ENCODE peak calls at places on chromosome 21, in nine cellular contexts. Y, A, L, V, R, I, Z, G and O are unnamed samples.

GRCh38 chr21:38853421-38853919 is 47.7 kb downstream of the ETS2 start:
- DNase-seq in G (no peak), I (no peak), Y (peak), L (no peak), V (no peak), R (no peak), A (peak), Z (no peak), O (peak)

GRCh38 chr21:27570306-27570868 is 603.5 kb upstream of the ADAMTS5 start:
- DNase-seq in I (no peak), Z (no peak), Y (no peak), A (no peak), L (no peak), V (no peak), R (peak), G (peak), O (peak)

GRCh38 chr21:37463083-37463780 is 96.7 kb downstream of the DYRK1A start:
- DNase-seq in Y (no peak), V (no peak), I (no peak), G (peak), A (no peak), Z (peak), R (no peak), L (no peak), O (peak)

GRCh38 chr21:22993144-22993543 is 1994.9 kb downstream of the NCAM2 start:
- DNase-seq in L (no peak), V (no peak), Z (no peak), I (no peak), G (no peak), Y (no peak), R (no peak), A (no peak), O (no peak)

GRCh38 chr21:27796106-27796505 is 829.2 kb upstream of the ADAMTS5 start:
- DNase-seq in I (no peak), R (no peak), V (no peak), Y (no peak), A (no peak), L (no peak), Z (no peak), G (no peak), O (peak)

GRCh38 chr21:45293214-45293725 is 5.6 kb upstream of the POFUT2 start:
- DNase-seq in Y (no peak), R (no peak), A (no peak), L (no peak), I (no peak), Z (no peak), G (no peak), V (no peak), O (no peak)

GRCh38 chr21:45555557-45556301 is 13.5 kb upstream of the SLC19A1 start:
- DNase-seq in Y (peak), R (peak), L (peak), I (no peak), V (peak), A (no peak), Z (peak), G (no peak), O (peak)

GRCh38 chr21:39863111-39863510 is 4.1 kb upstream of the PCP4 start:
- DNase-seq in Y (peak), L (no peak), V (peak), R (no peak), Z (no peak), G (no peak), I (no peak), A (no peak), O (no peak)

GRCh38 chr21:14559144-14559543 is 13.0 kb upstream of the SAMSN1 start:
- DNase-seq in G (no peak), Z (no peak), A (no peak), I (no peak), L (no peak), V (no peak), Y (no peak), R (no peak), O (no peak)

GRCh38 chr21:43291347-43291950 is 122.6 kb downstream of the CRYAA start:
- DNase-seq in Z (no peak), A (no peak), G (no peak), I (no peak), V (no peak), Y (no peak), L (no peak), R (peak), O (no peak)

GRCh38 chr21:23016617-23017016 is 2018.4 kb downstream of the NCAM2 start:
- DNase-seq in I (no peak), V (peak), Z (no peak), L (no peak), Y (no peak), R (no peak), G (peak), A (peak), O (no peak)

GRCh38 chr21:32726742-32727477 is 903 bp downstream of the SYNJ1 start:
- DNase-seq in A (no peak), Z (peak), L (peak), V (no peak), I (no peak), Y (no peak), R (peak), G (peak), O (no peak)

GRCh38 chr21:42162831-42163510 is 56.0 kb upstream of the ABCG1 start:
- DNase-seq in V (no peak), L (no peak), Z (no peak), Y (no peak), G (no peak), A (no peak), R (no peak), I (no peak), O (no peak)

GRCh38 chr21:46437511-46437910 is 21.2 kb upstream of the DIP2A start:
- DNase-seq in I (no peak), L (no peak), A (no peak), G (no peak), Y (no peak), Z (no peak), V (no peak), R (no peak), O (no peak)

GRCh38 chr21:40830836-40831235 is 16.1 kb downstream of the DSCAM start:
- DNase-seq in L (no peak), R (no peak), Y (no peak), I (no peak), V (no peak), G (no peak), Z (no peak), A (no peak), O (no peak)

GRCh38 chr21:31866077-31866511 is 6.7 kb upstream of the HUNK start:
- DNase-seq in R (peak), Z (peak), L (peak), Y (peak), I (peak), A (peak), V (peak), G (peak), O (no peak)

GRCh38 chr21:26782754-26783153 is 62.5 kb downstream of the ADAMTS1 start:
- DNase-seq in Y (no peak), L (no peak), Z (no peak), R (no peak), A (no peak), G (no peak), I (no peak), V (no peak), O (no peak)

GRCh38 chr21:46424062-46424591 is 34.6 kb upstream of the DIP2A start:
- DNase-seq in I (no peak), A (no peak), Z (no peak), L (no peak), Y (no peak), V (no peak), R (no peak), G (no peak), O (no peak)

GRCh38 chr21:37348664-37349063 is 17.9 kb upstream of the DYRK1A start:
- DNase-seq in V (no peak), Y (no peak), L (no peak), G (no peak), R (no peak), Z (no peak), I (no peak), A (no peak), O (no peak)

GRCh38 chr21:36698160-36699025 is 522 bp upstream of the SIM2 start:
- DNase-seq in G (no peak), A (no peak), Y (peak), Z (no peak), I (no peak), V (peak), R (peak), L (no peak), O (no peak)

GRCh38 chr21:31559368-31560119 is 99.9 kb upstream of the SOD1 start:
- DNase-seq in V (peak), A (peak), Y (peak), I (peak), G (peak), Z (peak), R (peak), L (peak), O (peak)

GRCh38 chr21:45992311-45993209 is 11.0 kb downstream of the COL6A1 start:
- DNase-seq in G (no peak), V (no peak), I (no peak), Z (no peak), R (peak), A (no peak), Y (no peak), L (no peak), O (no peak)

GRCh38 chr21:44867999-44868700 is 5.3 kb downstream of the PTTG1IP start:
- DNase-seq in Y (no peak), V (no peak), I (no peak), R (peak), A (no peak), L (no peak), G (no peak), Z (no peak), O (no peak)

GRCh38 chr21:15005391-15005790 is 59.4 kb downstream of the NRIP1 start:
- DNase-seq in V (no peak), I (peak), Z (peak), L (no peak), Y (no peak), R (no peak), A (no peak), G (peak), O (peak)

GRCh38 chr21:42626171-42626570 is 27.2 kb upstream of the PDE9A start:
- DNase-seq in R (no peak), G (no peak), V (no peak), A (no peak), Y (no peak), Z (no peak), I (no peak), L (no peak), O (no peak)

GRCh38 chr21:42703936-42704335 is 50.5 kb downstream of the PDE9A start:
- DNase-seq in R (no peak), G (no peak), Z (no peak), L (no peak), Y (no peak), V (no peak), A (no peak), I (no peak), O (no peak)

GRCh38 chr21:45818276-45818903 is 163.2 kb upstream of the COL6A1 start:
- DNase-seq in G (no peak), Y (no peak), I (no peak), V (no peak), A (no peak), R (no peak), L (no peak), Z (no peak), O (no peak)

GRCh38 chr21:33393348-33393747 is 9.9 kb upstream of the IFNGR2 start:
- DNase-seq in V (no peak), R (no peak), L (no peak), Y (no peak), G (no peak), I (no peak), Z (no peak), A (no peak), O (no peak)

GRCh38 chr21:31557956-31558838 is 101.3 kb upstream of the SOD1 start:
- DNase-seq in R (no peak), Y (peak), L (peak), V (peak), G (peak), Z (peak), A (no peak), I (peak), O (no peak)

GRCh38 chr21:45405271-45405818 is 380 bp downstream of the COL18A1 start:
- DNase-seq in Z (peak), L (peak), R (peak), A (no peak), Y (no peak), I (no peak), G (no peak), V (no peak), O (no peak)